ENCODE peak calls at places on chromosomes 7 and 10, in eight cellular contexts. D is lower leg skin, T is astrocyte, R is pancreas, H is astrocyte of the cerebellum, P is Peyer's patch, Q is dorsolateral prefrontal cortex, Z is upper lobe of right lung. C is an unnamed sample.

GRCh38 chr10:100620087-100620835 is 84.5 kb downstream of the HIF1AN start:
- DNase-seq in D (no peak), T (no peak), R (no peak), H (no peak), P (no peak), Q (no peak), Z (no peak), C (no peak)

GRCh38 chr10:29471483-29471859 is 163.3 kb downstream of the SVIL start:
- DNase-seq in D (no peak), T (peak), R (no peak), H (peak), P (no peak), Q (no peak), Z (no peak), C (peak)

GRCh38 chr7:115230882-115231508 is 309.1 kb downstream of the MDFIC start:
- DNase-seq in D (no peak), T (peak), R (no peak), H (peak), P (no peak), Q (no peak), Z (no peak), C (peak)

GRCh38 chr7:54838540-54838925 is 79.5 kb upstream of the SEC61G start:
- DNase-seq in D (no peak), T (no peak), R (no peak), H (no peak), P (no peak), Q (no peak), Z (no peak), C (no peak)

GRCh38 chr10:103896225-103896624 is 21.8 kb downstream of the STN1 start:
- DNase-seq in D (no peak), T (no peak), R (no peak), H (no peak), P (no peak), Q (no peak), Z (no peak), C (no peak)

GRCh38 chr10:15789793-15790525 is 70.2 kb upstream of the ITGA8 start:
- DNase-seq in D (no peak), T (peak), R (no peak), H (peak), P (no peak), Q (no peak), Z (no peak), C (peak)

GRCh38 chr10:23723796-23724195 is 284.9 kb downstream of the OTUD1 start:
- DNase-seq in D (no peak), T (no peak), R (no peak), H (no peak), P (no peak), Q (no peak), Z (no peak), C (no peak)

GRCh38 chr7:139169816-139170215 is 60.3 kb upstream of the ZC3HAV1 start:
- DNase-seq in D (no peak), T (no peak), R (no peak), H (no peak), P (no peak), Q (no peak), Z (no peak), C (no peak)

GRCh38 chr10:118036281-118036875 is 10.4 kb downstream of the RAB11FIP2 start:
- DNase-seq in D (no peak), T (no peak), R (no peak), H (no peak), P (no peak), Q (no peak), Z (no peak), C (no peak)

GRCh38 chr7:11707606-11708193 is 124.3 kb downstream of the THSD7A start:
- DNase-seq in D (no peak), T (peak), R (no peak), H (peak), P (no peak), Q (no peak), Z (no peak), C (no peak)

GRCh38 chr7:41046221-41046761 is 656.6 kb downstream of the INHBA start:
- DNase-seq in D (no peak), T (peak), R (no peak), H (peak), P (no peak), Q (no peak), Z (no peak), C (peak)

GRCh38 chr7:4638781-4639575 is 43.1 kb upstream of the FOXK1 start:
- DNase-seq in D (no peak), T (no peak), R (no peak), H (no peak), P (no peak), Q (no peak), Z (no peak), C (no peak)

GRCh38 chr10:13956826-13957225 is 370.1 kb downstream of the PRPF18 start:
- DNase-seq in D (peak), T (no peak), R (no peak), H (no peak), P (no peak), Q (no peak), Z (peak), C (no peak)

GRCh38 chr10:79104264-79104954 is 35.6 kb downstream of the ZMIZ1 start:
- DNase-seq in D (no peak), T (peak), R (peak), H (peak), P (no peak), Q (no peak), Z (no peak), C (peak)

GRCh38 chr10:114413398-114413797 is 9.1 kb upstream of the AFAP1L2 start:
- DNase-seq in D (peak), T (no peak), R (peak), H (no peak), P (no peak), Q (peak), Z (peak), C (peak)

GRCh38 chr10:103451871-103452713 is at the start of gene CALHM2:
- DNase-seq in D (peak), T (no peak), R (peak), H (no peak), P (peak), Q (peak), Z (peak), C (peak)

GRCh38 chr10:49385939-49386922 is 9.7 kb downstream of the DRGX start:
- DNase-seq in D (no peak), T (no peak), R (no peak), H (no peak), P (no peak), Q (no peak), Z (no peak), C (no peak)

GRCh38 chr10:18681366-18681765 is 22.1 kb downstream of the ARL5B start:
- DNase-seq in D (no peak), T (no peak), R (no peak), H (no peak), P (no peak), Q (no peak), Z (no peak), C (peak)

GRCh38 chr10:95467162-95467599 is 94.0 kb downstream of the SORBS1 start:
- DNase-seq in D (peak), T (no peak), R (peak), H (no peak), P (no peak), Q (no peak), Z (peak), C (peak)
- TF ChIP-seq CTCF in D (no peak), T (no peak), R (no peak), H (peak), P (no peak), Q (no peak), Z (peak), C (no peak)

DNA sequence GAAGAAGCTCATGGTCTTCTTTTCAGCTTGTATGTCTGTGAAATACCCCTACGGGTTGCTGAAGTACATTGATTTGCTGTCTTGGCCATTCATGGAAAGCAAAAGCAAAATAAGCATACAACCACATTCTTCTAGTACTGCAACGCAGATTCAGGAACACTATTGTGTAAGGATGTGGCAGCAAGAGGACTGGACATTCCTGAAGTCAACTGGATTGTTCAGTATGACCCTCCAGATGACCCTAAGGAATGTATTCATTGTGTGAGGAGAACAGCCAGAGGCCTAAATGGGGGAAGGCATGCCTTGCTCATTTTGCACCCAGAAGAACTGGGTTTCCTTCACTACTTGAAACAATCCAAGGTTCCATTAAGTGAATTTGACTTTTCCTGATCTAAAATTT is 133.4 kb upstream of the ANKRD1 start:
- DNase-seq in D (no peak), T (no peak), R (no peak), H (peak), P (no peak), Q (no peak), Z (no peak), C (no peak)
- TF ChIP-seq CTCF in D (no peak), T (no peak), R (no peak), H (no peak), P (no peak), Q (no peak), Z (no peak), C (no peak)

GRCh38 chr7:51082096-51082840 is 234.3 kb downstream of the COBL start:
- DNase-seq in D (no peak), T (no peak), R (no peak), H (no peak), P (no peak), Q (no peak), Z (no peak), C (no peak)
- TF ChIP-seq CTCF in D (no peak), T (no peak), R (no peak), H (no peak), P (no peak), Q (no peak), Z (no peak), C (no peak)

GRCh38 chr10:12350167-12350872 is 973 bp downstream of the CAMK1D start:
- DNase-seq in D (peak), T (peak), R (peak), H (peak), P (peak), Q (peak), Z (peak), C (no peak)
- TF ChIP-seq CTCF in D (no peak), T (no peak), R (no peak), H (peak), P (peak), Q (no peak), Z (no peak), C (no peak)

GRCh38 chr7:99997545-99998137 is 17.8 kb upstream of the ZKSCAN1 start:
- DNase-seq in D (no peak), T (no peak), R (peak), H (no peak), P (peak), Q (no peak), Z (peak), C (no peak)
- TF ChIP-seq CTCF in D (no peak), T (no peak), R (no peak), H (no peak), P (no peak), Q (peak), Z (peak), C (no peak)

DNA sequence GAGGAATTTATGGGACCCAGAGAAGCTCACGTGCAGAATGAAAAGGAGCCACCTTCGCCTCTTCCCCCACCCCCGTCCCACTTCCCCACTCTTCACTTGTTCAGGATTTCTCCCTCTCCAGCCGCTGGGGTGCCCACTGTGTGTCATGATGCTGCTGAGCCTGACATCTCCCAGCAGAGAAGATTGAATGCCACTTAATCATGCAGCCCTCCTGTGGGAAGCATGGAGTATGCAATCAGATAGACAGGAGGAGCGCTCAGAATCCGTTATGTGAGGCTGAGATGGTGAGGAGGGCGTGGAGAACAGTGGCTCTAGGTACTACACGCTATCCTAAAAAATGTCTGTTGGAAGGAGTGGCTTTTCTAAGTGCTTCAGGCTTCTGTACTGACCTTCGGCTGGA is 334.3 kb downstream of the LRMDA start:
- DNase-seq in D (no peak), T (no peak), R (no peak), H (no peak), P (no peak), Q (no peak), Z (no peak), C (no peak)
- TF ChIP-seq CTCF in D (no peak), T (no peak), R (no peak), H (no peak), P (no peak), Q (no peak), Z (no peak), C (no peak)

GRCh38 chr7:29115130-29115529 is 31.2 kb downstream of the CPVL start:
- DNase-seq in D (no peak), T (no peak), R (no peak), H (no peak), P (no peak), Q (no peak), Z (no peak), C (peak)

GRCh38 chr7:29113384-29114102 is 32.8 kb downstream of the CPVL start:
- DNase-seq in D (no peak), T (peak), R (no peak), H (no peak), P (no peak), Q (no peak), Z (no peak), C (peak)

GRCh38 chr7:29116801-29117200 is 29.5 kb downstream of the CPVL start:
- DNase-seq in D (no peak), T (no peak), R (no peak), H (no peak), P (no peak), Q (no peak), Z (no peak), C (no peak)

GRCh38 chr7:29116361-29116760 is 30.0 kb downstream of the CPVL start:
- DNase-seq in D (no peak), T (no peak), R (no peak), H (no peak), P (no peak), Q (no peak), Z (no peak), C (no peak)

GRCh38 chr7:29115753-29116152 is 30.6 kb downstream of the CPVL start:
- DNase-seq in D (no peak), T (no peak), R (no peak), H (no peak), P (no peak), Q (no peak), Z (no peak), C (no peak)
- TF ChIP-seq CTCF in D (no peak), T (no peak), R (no peak), H (no peak), P (no peak), Q (no peak), Z (no peak), C (no peak)

GRCh38 chr10:72524489-72524888 is 101.4 kb downstream of the MICU1 start:
- DNase-seq in D (no peak), T (no peak), R (no peak), H (no peak), P (no peak), Q (no peak), Z (no peak), C (no peak)

GRCh38 chr10:72525689-72526088 is 100.2 kb downstream of the MICU1 start:
- DNase-seq in D (no peak), T (no peak), R (no peak), H (no peak), P (no peak), Q (no peak), Z (no peak), C (no peak)

GRCh38 chr10:72523062-72523461 is 102.8 kb downstream of the MICU1 start:
- DNase-seq in D (no peak), T (no peak), R (no peak), H (no peak), P (no peak), Q (no peak), Z (no peak), C (no peak)

GRCh38 chr10:72525277-72525676 is 100.6 kb downstream of the MICU1 start:
- DNase-seq in D (no peak), T (peak), R (no peak), H (no peak), P (no peak), Q (no peak), Z (no peak), C (peak)

DNA sequence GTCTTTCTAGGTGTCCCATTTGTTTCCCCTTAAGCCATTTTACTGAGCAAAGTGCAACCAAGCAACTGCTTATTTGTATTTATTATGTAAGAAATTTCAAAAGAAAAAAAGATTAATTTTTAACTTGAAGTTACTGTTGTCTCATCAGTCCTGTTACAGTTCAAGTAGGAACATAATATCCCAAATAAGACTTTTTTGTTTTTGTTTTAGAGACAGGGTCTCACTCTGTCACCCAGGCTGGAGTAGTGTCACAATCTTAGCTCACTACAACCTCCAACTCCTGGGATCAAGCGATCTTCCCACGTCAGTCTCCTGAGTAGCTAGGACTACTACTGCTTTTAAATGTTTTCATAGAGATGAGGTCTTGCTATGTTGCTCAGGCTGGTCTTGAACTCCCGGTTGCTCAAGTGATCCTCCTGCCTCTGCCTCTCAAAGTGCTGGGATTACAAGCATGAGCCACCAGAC is 101.9 kb downstream of the MICU1 start:
- DNase-seq in D (no peak), T (no peak), R (no peak), H (no peak), P (no peak), Q (no peak), Z (no peak), C (no peak)
- TF ChIP-seq CTCF in D (no peak), T (no peak), R (no peak), H (no peak), P (no peak), Q (no peak), Z (no peak), C (no peak)

C was measured in MCF 10A.